ENCODE peak calls at places on chromosomes 13 and 19, in six cellular contexts. P is germinal center; A is stimulated activated CD4-positive, alpha-beta T cell treated with anti-CD3 and anti-CD28 coated beads, Interleukin-2, amount 100 ng/mL, for 48 hours; O is HTR-8/SVneo; H is NCI-H345; Q is activated effector memory CD4-positive, alpha-beta T cell treated with anti-CD3 and anti-CD28 coated beads, Interleukin-2, amount 50 U/mL, for 16 hours. Z is an unnamed sample.

GRCh38 chr13:49683489-49683888 is 7.8 kb downstream of the EBPL start:
- DNase-seq in P (no peak), A (peak; percentile 8), O (no peak), H (no peak), Q (no peak), Z (no peak)

GRCh38 chr19:46299004-46299509 is 2.2 kb downstream of the HIF3A start:
- DNase-seq in P (no peak), A (no peak), O (peak; percentile 90), H (peak; percentile 94), Q (no peak), Z (peak; percentile 87)

GRCh38 chr13:111183087-111183645 is 68.1 kb downstream of the ARHGEF7 start:
- DNase-seq in P (no peak), A (no peak), O (no peak), H (no peak), Q (no peak), Z (no peak)

GRCh38 chr19:4077800-4078683 is 11.3 kb upstream of the ZBTB7A start:
- DNase-seq in P (peak; percentile 61), A (peak; percentile 50), O (no peak), H (no peak), Q (peak; percentile 81), Z (peak; percentile 58)

GRCh38 chr19:10500247-10500592 is 2.9 kb downstream of the KEAP1 start:
- DNase-seq in P (no peak), A (no peak), O (no peak), H (no peak), Q (no peak), Z (no peak)

GRCh38 chr19:43731346-43731745 is 15.5 kb downstream of the IRGC start:
- DNase-seq in P (no peak), A (no peak), O (no peak), H (no peak), Q (no peak), Z (no peak)

GRCh38 chr19:13712767-13713201 is 51.5 kb upstream of the MRI1 start:
- DNase-seq in P (no peak), A (no peak), O (no peak), H (peak; percentile 8), Q (no peak), Z (no peak)

GRCh38 chr19:35318679-35319448 is 10.1 kb upstream of the CD22 start:
- DNase-seq in P (no peak), A (no peak), O (peak; percentile 88), H (no peak), Q (no peak), Z (peak; percentile 82)

GRCh38 chr19:13839938-13840750 is 36.8 kb upstream of the NANOS3 start:
- DNase-seq in P (no peak), A (no peak), O (peak; percentile 71), H (no peak), Q (peak; percentile 85), Z (peak; percentile 79)

Z was measured in hepatic stellate cell.